ENCODE peak calls at places on chromosomes 12 and 14, in six cellular contexts. B is pancreas; A is CD4-positive, alpha-beta T cell; G is testis; F is RWPE1; R is GM13977. S is an unnamed sample.

GRCh38 chr12:104025771-104026170 is 24.2 kb downstream of the GLT8D2 start:
- DNase-seq in F (peak; percentile 13), A (no peak), R (no peak), B (no peak), G (no peak), S (no peak)

GRCh38 chr12:57738661-57739237 is at the start of gene AGAP2:
- DNase-seq in G (peak; percentile 37), R (no peak), B (no peak), A (no peak), F (no peak), S (no peak)

GRCh38 chr12:126191949-126192348 is 1126.7 kb downstream of the AACS start:
- DNase-seq in G (no peak), A (no peak), R (no peak), B (peak; percentile 15), F (no peak), S (no peak)

GRCh38 chr12:1878695-1879094 is 39.8 kb downstream of the CACNA2D4 start:
- DNase-seq in A (no peak), R (no peak), F (no peak), B (no peak), G (no peak), S (no peak)

GRCh38 chr14:54088271-54088670 is 131.6 kb upstream of the BMP4 start:
- DNase-seq in A (no peak), G (no peak), F (no peak), R (no peak), B (no peak), S (no peak)

GRCh38 chr12:93199831-93200236 is 177.9 kb upstream of the NUDT4 start:
- DNase-seq in A (no peak), F (no peak), R (no peak), B (no peak), G (no peak), S (no peak)

GRCh38 chr12:9707864-9708808 is 24.8 kb downstream of the CLECL1 start:
- DNase-seq in A (peak; percentile 49), F (peak; percentile 34), G (peak; percentile 66), B (peak; percentile 18), R (no peak), S (peak; percentile 52)

GRCh38 chr12:4164591-4165558 is 108.7 kb upstream of the CCND2 start:
- DNase-seq in G (peak; percentile 54), A (peak; percentile 42), B (no peak), F (no peak), R (peak; percentile 71), S (no peak)

GRCh38 chr12:62522984-62523383 is 56.4 kb downstream of the MON2 start:
- DNase-seq in B (no peak), A (no peak), G (no peak), F (no peak), R (no peak), S (no peak)

GRCh38 chr12:80662586-80662985 is 44.8 kb upstream of the MYF6 start:
- DNase-seq in F (no peak), R (no peak), A (no peak), G (no peak), B (no peak), S (no peak)

GRCh38 chr12:48961801-48962200 is 4.5 kb upstream of the ARF3 start:
- DNase-seq in F (no peak), G (no peak), A (no peak), B (no peak), R (no peak), S (no peak)

GRCh38 chr12:117498256-117498655 is 136.8 kb upstream of the NOS1 start:
- DNase-seq in B (peak; percentile 23), R (no peak), G (no peak), A (no peak), F (no peak), S (no peak)

GRCh38 chr14:65330416-65330815 is 82.1 kb upstream of the FUT8 start:
- DNase-seq in F (peak; percentile 9), R (no peak), A (no peak), G (no peak), B (no peak), S (no peak)

GRCh38 chr14:35331605-35332516 is 39.7 kb downstream of the PSMA6 start:
- DNase-seq in R (peak; percentile 54), F (peak; percentile 84), G (no peak), B (peak; percentile 62), A (no peak), S (peak; percentile 90)

GRCh38 chr12:68846811-68847210 is 38.8 kb downstream of the MDM2 start:
- DNase-seq in F (no peak), B (no peak), A (no peak), R (no peak), G (no peak), S (no peak)

GRCh38 chr12:1920971-1921370 is 2.5 kb upstream of the CACNA2D4 start:
- DNase-seq in R (peak; percentile 17), A (no peak), B (no peak), F (no peak), G (peak; percentile 29), S (no peak)

GRCh38 chr12:27922591-27923139 is 49.9 kb downstream of the PTHLH start:
- DNase-seq in R (no peak), G (peak; percentile 14), A (no peak), B (peak; percentile 33), F (peak; percentile 75), S (no peak)

GRCh38 chr12:124231980-124232653 is 62.8 kb upstream of the RFLNA start:
- DNase-seq in B (no peak), A (no peak), R (no peak), G (no peak), F (no peak), S (no peak)

GRCh38 chr12:78799679-78800078 is 64.9 kb upstream of the SYT1 start:
- DNase-seq in B (no peak), F (no peak), G (no peak), A (no peak), R (no peak), S (no peak)

GRCh38 chr14:37194698-37195097 is 3.0 kb upstream of the MIPOL1 start:
- DNase-seq in F (no peak), G (no peak), R (no peak), A (no peak), B (no peak), S (peak; percentile 8)

GRCh38 chr12:116123511-116124258 is 153.8 kb downstream of the MED13L start:
- DNase-seq in A (no peak), G (peak; percentile 56), R (peak; percentile 60), F (peak; percentile 45), B (no peak), S (no peak)

GRCh38 chr12:62701492-62701891 is 233.5 kb downstream of the PPM1H start:
- DNase-seq in B (no peak), R (no peak), A (no peak), F (no peak), G (no peak), S (no peak)

GRCh38 chr14:105467249-105467941 is 7.2 kb upstream of the CRIP2 start:
- DNase-seq in A (no peak), R (no peak), G (no peak), B (no peak), F (no peak), S (no peak)

GRCh38 chr12:130706311-130706710 is 9.8 kb downstream of the RIMBP2 start:
- DNase-seq in G (peak; percentile 6), R (no peak), F (no peak), B (no peak), A (no peak), S (no peak)

GRCh38 chr14:33455998-33456397 is 494.9 kb downstream of the EGLN3 start:
- DNase-seq in G (no peak), A (no peak), B (no peak), F (no peak), R (no peak), S (no peak)

GRCh38 chr14:72892103-72892878 is 1.6 kb downstream of the DPF3 start:
- DNase-seq in B (no peak), F (peak; percentile 43), R (peak; percentile 39), A (no peak), G (peak; percentile 33), S (peak; percentile 27)

GRCh38 chr12:1918081-1918874 is at the start of gene CACNA2D4:
- DNase-seq in R (peak; percentile 8), F (no peak), G (peak; percentile 13), B (no peak), A (no peak), S (no peak)

GRCh38 chr14:36394593-36394992 is 74.2 kb upstream of the MBIP start:
- DNase-seq in R (no peak), B (no peak), F (no peak), G (no peak), A (no peak), S (no peak)

DNA sequence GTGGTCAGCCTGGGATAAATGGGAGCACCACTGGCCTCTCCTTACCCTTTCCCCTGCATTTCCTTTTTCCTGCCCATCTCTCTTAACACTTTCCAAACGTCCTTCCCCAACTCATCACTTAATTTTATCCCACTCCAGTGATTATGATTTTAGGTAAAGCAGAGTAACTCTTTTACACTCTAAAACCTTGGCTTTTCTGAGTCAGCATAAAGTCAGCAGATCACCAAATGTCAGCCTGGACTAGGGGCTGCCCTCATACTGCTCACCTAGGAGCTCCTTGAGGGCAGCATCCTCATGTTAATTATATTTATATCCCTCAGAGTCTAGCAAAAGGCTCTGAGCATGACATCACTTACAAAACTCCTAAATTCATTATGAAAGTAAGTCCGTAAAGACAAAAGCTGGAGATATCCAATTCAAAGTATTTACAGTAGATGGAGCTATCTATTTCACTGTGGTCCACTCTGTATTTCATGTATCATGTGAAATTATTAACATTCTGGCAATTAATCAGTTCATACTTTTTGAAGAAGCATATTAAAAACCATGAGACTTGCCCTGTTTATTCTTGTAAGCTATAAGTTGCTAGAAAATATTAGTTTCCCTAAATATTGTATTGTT is 17.0 kb upstream of the DICER1 start:
- DNase-seq in F (no peak), A (no peak), B (no peak), G (no peak), R (no peak), S (no peak)
- TF ChIP-seq CTCF in F (peak; percentile 20), A (no peak), B (no peak), G (peak; percentile 8), R (peak; percentile 7), S (no peak)

GRCh38 chr12:6277982-6278438 is 32.5 kb upstream of the PLEKHG6 start:
- DNase-seq in R (peak; percentile 67), F (peak; percentile 34), G (peak; percentile 44), A (peak; percentile 1), B (peak; percentile 68), S (peak; percentile 66)

GRCh38 chr12:6275609-6276246 is 34.8 kb upstream of the PLEKHG6 start:
- DNase-seq in A (no peak), F (no peak), G (no peak), R (no peak), B (no peak), S (no peak)

GRCh38 chr12:6278439-6279255 is 31.8 kb upstream of the PLEKHG6 start:
- DNase-seq in G (peak; percentile 81), A (peak; percentile 77), R (peak; percentile 91), B (peak; percentile 84), F (peak; percentile 83), S (peak; percentile 95)

GRCh38 chr12:6276247-6276887 is 34.1 kb upstream of the PLEKHG6 start:
- DNase-seq in G (no peak), R (no peak), A (no peak), F (no peak), B (no peak), S (no peak)

GRCh38 chr12:6276936-6277615 is 33.4 kb upstream of the PLEKHG6 start:
- DNase-seq in A (no peak), F (no peak), G (no peak), R (no peak), B (no peak), S (peak; percentile 20)
- TF ChIP-seq CTCF in A (no peak), F (no peak), G (peak; percentile 8), R (no peak), B (no peak), S (no peak)

GRCh38 chr12:108514973-108515814 is at the start of gene FICD:
- DNase-seq in A (peak; percentile 99), F (peak; percentile 96), B (peak; percentile 100), R (peak; percentile 96), G (peak; percentile 100), S (peak; percentile 100)
- TF ChIP-seq CTCF in A (no peak), F (no peak), B (no peak), R (no peak), G (no peak), S (no peak)

GRCh38 chr14:101950100-101950499 is 14.3 kb upstream of the DYNC1H1 start:
- DNase-seq in F (no peak), R (no peak), B (no peak), G (no peak), A (no peak), S (no peak)
- TF ChIP-seq CTCF in F (no peak), R (peak; percentile 28), B (no peak), G (no peak), A (no peak), S (no peak)